ENCODE peak calls at places on chromosomes 16 and 17, in five cellular contexts. U is epithelial cell of prostate; E is activated CD4-positive, CD25-positive, alpha-beta regulatory T cell; Q is activated T-helper 1 cell treated with Interleukin-2 at 50 U/mL for 16 hours; Y is fibroblast of lung. R is an unnamed sample.

GRCh38 chr17:50203589-50204345 is 2.3 kb upstream of the COL1A1 start:
- DNase-seq in Q (no peak), E (no peak), U (no peak), Y (peak), R (no peak)

GRCh38 chr16:61576476-61576875 is 459.8 kb downstream of the CDH8 start:
- DNase-seq in E (no peak), Y (no peak), U (no peak), Q (no peak), R (no peak)

GRCh38 chr16:70663524-70664324 is 17.4 kb downstream of the IL34 start:
- DNase-seq in Q (no peak), U (no peak), E (no peak), Y (no peak), R (no peak)

GRCh38 chr17:4895676-4896331 is 3.5 kb upstream of the C17orf107 start:
- DNase-seq in U (no peak), E (no peak), Q (no peak), Y (no peak), R (no peak)

GRCh38 chr17:73030501-73030911 is 62.0 kb downstream of the SLC39A11 start:
- DNase-seq in E (no peak), U (no peak), Y (peak), Q (no peak), R (no peak)

GRCh38 chr17:67689534-67690177 is 28.1 kb upstream of the NOL11 start:
- DNase-seq in E (peak), Q (no peak), Y (peak), U (no peak), R (peak)

GRCh38 chr17:82832881-82833475 is 6.8 kb downstream of the ZNF750 start:
- DNase-seq in E (no peak), U (no peak), Y (no peak), Q (no peak), R (no peak)

GRCh38 chr17:76497979-76498885 is 3.0 kb downstream of the RHBDF2 start:
- DNase-seq in Y (peak), E (no peak), Q (no peak), U (peak), R (peak)

GRCh38 chr17:44053130-44053872 is 13.2 kb downstream of the LSM12 start:
- DNase-seq in Y (peak), E (no peak), Q (no peak), U (no peak), R (no peak)

GRCh38 chr17:80847506-80848230 is 144.0 kb upstream of the CHMP6 start:
- DNase-seq in E (peak), Y (no peak), Q (peak), U (no peak), R (no peak)

GRCh38 chr17:10115536-10115932 is 82.9 kb downstream of the GAS7 start:
- DNase-seq in Q (no peak), U (no peak), E (no peak), Y (no peak), R (no peak)

GRCh38 chr16:11439790-11440656 is 94.8 kb downstream of the RMI2 start:
- DNase-seq in Q (no peak), Y (no peak), E (no peak), U (no peak), R (no peak)

GRCh38 chr17:70654706-70655105 is 485.4 kb downstream of the KCNJ2 start:
- DNase-seq in Q (no peak), U (no peak), Y (no peak), E (no peak), R (no peak)

GRCh38 chr16:4496305-4496704 is 20.1 kb downstream of the HMOX2 start:
- DNase-seq in Y (peak), U (no peak), E (no peak), Q (no peak), R (peak)

GRCh38 chr16:29806096-29806579 is at the start of gene MAZ:
- DNase-seq in Y (peak), E (peak), Q (peak), U (peak), R (no peak)